ENCODE peak calls at places on chromosome X, in five cellular contexts. R, V, G, B and E are unnamed samples.

GRCh38 chrX:149527705-149528104 is 13.1 kb upstream of the EOLA1 start:
- DNase-seq in R (no peak), V (no peak), G (no peak), B (peak), E (no peak)

GRCh38 chrX:107851215-107851614 is 25.5 kb downstream of the MID2 start:
- DNase-seq in R (no peak), V (no peak), G (no peak), B (no peak), E (no peak)

GRCh38 chrX:102835504-102836146 is 101.4 kb upstream of the RAB40AL start:
- DNase-seq in R (no peak), V (no peak), G (no peak), B (no peak), E (no peak)

GRCh38 chrX:15465896-15466651 is 27.1 kb downstream of the PIR start:
- DNase-seq in R (no peak), V (no peak), G (no peak), B (no peak), E (no peak)

GRCh38 chrX:74511704-74512103 is 90.4 kb downstream of the SLC16A2 start:
- DNase-seq in R (no peak), V (no peak), G (no peak), B (no peak), E (no peak)

GRCh38 chrX:22310779-22311178 is 38.1 kb downstream of the CBLL2 start:
- DNase-seq in R (no peak), V (no peak), G (no peak), B (no peak), E (no peak)

GRCh38 chrX:1525583-1526355 is 11.2 kb downstream of the P2RY8 start:
- DNase-seq in R (no peak), V (no peak), G (no peak), B (no peak), E (no peak)

GRCh38 chrX:133574716-133575115 is 159.4 kb upstream of the GPC4 start:
- DNase-seq in R (no peak), V (no peak), G (no peak), B (no peak), E (no peak)

GRCh38 chrX:118724775-118725174 is 2.6 kb upstream of the IL13RA1 start:
- DNase-seq in R (no peak), V (no peak), G (no peak), B (no peak), E (no peak)